ENCODE peak calls at places on chromosomes 7 and 10, in four cellular contexts. R is endothelial cell, T is upper lobe of right lung, L is DMS53. M is an unnamed sample.

GRCh38 chr10:72048450-72049124 is 39.8 kb downstream of the SPOCK2 start:
- DNase-seq in R (peak), T (peak), L (peak), M (peak)

GRCh38 chr7:44307301-44307900 is 18.0 kb downstream of the CAMK2B start:
- DNase-seq in R (no peak), T (peak), L (peak), M (peak)

GRCh38 chr7:27756298-27756697 is 16.3 kb downstream of the TAX1BP1 start:
- DNase-seq in R (no peak), T (no peak), L (no peak), M (no peak)

GRCh38 chr7:50665403-50666123 is 100.4 kb upstream of the DDC start:
- DNase-seq in R (no peak), T (no peak), L (peak), M (no peak)

GRCh38 chr10:601356-601963 is 88.0 kb downstream of the DIP2C start:
- DNase-seq in R (no peak), T (peak), L (no peak), M (no peak)

GRCh38 chr7:127091620-127092019 is 161.1 kb downstream of the GRM8 start:
- DNase-seq in R (no peak), T (no peak), L (no peak), M (no peak)

GRCh38 chr7:74343281-74344127 is 54.3 kb downstream of the CLIP2 start:
- DNase-seq in R (no peak), T (no peak), L (peak), M (peak)

GRCh38 chr10:88270871-88271713 is 312.0 kb downstream of the RNLS start:
- DNase-seq in R (no peak), T (no peak), L (no peak), M (peak)

GRCh38 chr7:3931843-3932242 is 630.8 kb downstream of the SDK1 start:
- DNase-seq in R (no peak), T (no peak), L (no peak), M (no peak)

GRCh38 chr10:14798631-14799030 is 23.9 kb upstream of the FAM107B start:
- DNase-seq in R (no peak), T (no peak), L (no peak), M (no peak)

GRCh38 chr7:14582010-14582409 is 320.5 kb downstream of the DGKB start:
- DNase-seq in R (no peak), T (no peak), L (peak), M (no peak)

GRCh38 chr10:71580415-71580814 is 139.2 kb downstream of the C10orf105 start:
- DNase-seq in R (no peak), T (no peak), L (peak), M (no peak)

GRCh38 chr10:106997721-106998120 is 166.8 kb downstream of the SORCS1 start:
- DNase-seq in R (no peak), T (peak), L (no peak), M (no peak)

GRCh38 chr10:121531830-121532178 is 66.4 kb downstream of the FGFR2 start:
- DNase-seq in R (no peak), T (no peak), L (no peak), M (no peak)

GRCh38 chr7:108239501-108240225 is 109.5 kb upstream of the LAMB4 start:
- DNase-seq in R (no peak), T (no peak), L (no peak), M (no peak)

GRCh38 chr10:103874730-103875129 is 19.4 kb upstream of the SH3PXD2A start:
- DNase-seq in R (no peak), T (no peak), L (no peak), M (no peak)

GRCh38 chr10:49679480-49679893 is at the start of gene C10orf53:
- DNase-seq in R (peak), T (no peak), L (peak), M (peak)

GRCh38 chr7:3657201-3657600 is 356.1 kb downstream of the SDK1 start:
- DNase-seq in R (no peak), T (no peak), L (no peak), M (no peak)

GRCh38 chr10:109931153-109931552 is 7.8 kb upstream of the XPNPEP1 start:
- DNase-seq in R (no peak), T (no peak), L (no peak), M (peak)

GRCh38 chr10:1559731-1560130 is 177.6 kb downstream of the ADARB2 start:
- DNase-seq in R (no peak), T (no peak), L (no peak), M (no peak)

GRCh38 chr7:119065966-119066365 is 841.5 kb downstream of the ANKRD7 start:
- DNase-seq in R (no peak), T (no peak), L (no peak), M (no peak)